ENCODE peak calls at places on chromosomes 11 and 22, in six cellular contexts. One of them, this sample, is unnamed. For H3K4me1, the result is how much of the 10 kb centered on the place peaks cover.

GRCh38 chr22:46537946-46538815 is 761 bp upstream of the CELSR1 start:
- DNase-seq in heart left ventricle: no peak
- DNase-seq in adrenal gland: no peak
- DNase-seq in psoas muscle: no peak
- DNase-seq in vagina: no peak
- DNase-seq in adipocyte: peak
- DNase-seq in this sample: no peak

GRCh38 chr11:60988658-60989057 is 17.2 kb downstream of the CD6 start:
- DNase-seq in psoas muscle: no peak
- DNase-seq in adrenal gland: no peak
- DNase-seq in vagina: no peak
- DNase-seq in adipocyte: no peak
- DNase-seq in heart left ventricle: no peak
- DNase-seq in this sample: no peak

GRCh38 chr11:114368918-114369680 is 31.2 kb downstream of the C11orf71 start:
- DNase-seq in adrenal gland: no peak
- DNase-seq in heart left ventricle: no peak
- DNase-seq in adipocyte: no peak
- DNase-seq in vagina: no peak
- DNase-seq in psoas muscle: no peak
- DNase-seq in this sample: no peak

GRCh38 chr22:40472579-40472978 is 102.2 kb downstream of the SGSM3 start:
- DNase-seq in adrenal gland: no peak
- DNase-seq in adipocyte: no peak
- DNase-seq in vagina: no peak
- DNase-seq in heart left ventricle: no peak
- DNase-seq in psoas muscle: no peak
- DNase-seq in this sample: no peak

GRCh38 chr11:72309074-72309598 is 65.2 kb upstream of the PHOX2A start:
- DNase-seq in adrenal gland: no peak
- DNase-seq in heart left ventricle: no peak
- DNase-seq in adipocyte: no peak
- DNase-seq in vagina: no peak
- DNase-seq in psoas muscle: no peak
- DNase-seq in this sample: no peak

GRCh38 chr11:44766112-44766971 is 39.6 kb downstream of the TSPAN18 start:
- DNase-seq in psoas muscle: peak
- DNase-seq in adrenal gland: peak
- DNase-seq in vagina: no peak
- DNase-seq in heart left ventricle: peak
- DNase-seq in adipocyte: peak
- DNase-seq in this sample: no peak

GRCh38 chr11:61106906-61107470 is 4.7 kb downstream of the CD5 start:
- DNase-seq in adrenal gland: no peak
- DNase-seq in psoas muscle: no peak
- DNase-seq in vagina: no peak
- DNase-seq in heart left ventricle: no peak
- DNase-seq in adipocyte: no peak
- DNase-seq in this sample: no peak

GRCh38 chr11:96002754-96003290 is 78.9 kb upstream of the MTMR2 start:
- DNase-seq in psoas muscle: no peak
- DNase-seq in heart left ventricle: no peak
- DNase-seq in vagina: no peak
- DNase-seq in adipocyte: no peak
- DNase-seq in adrenal gland: no peak
- DNase-seq in this sample: no peak

GRCh38 chr11:106875013-106875412 is 143.3 kb downstream of the GUCY1A2 start:
- DNase-seq in vagina: no peak
- DNase-seq in adipocyte: peak
- DNase-seq in adrenal gland: no peak
- DNase-seq in psoas muscle: no peak
- DNase-seq in heart left ventricle: no peak
- DNase-seq in this sample: no peak

GRCh38 chr11:134527382-134528243 is 115.6 kb upstream of the B3GAT1 start:
- DNase-seq in vagina: no peak
- DNase-seq in psoas muscle: no peak
- DNase-seq in adipocyte: no peak
- DNase-seq in adrenal gland: peak
- DNase-seq in heart left ventricle: no peak
- DNase-seq in this sample: peak

GRCh38 chr11:6925636-6926207 is 504 bp upstream of the ZNF215 start:
- DNase-seq in adrenal gland: no peak
- DNase-seq in adipocyte: peak
- DNase-seq in vagina: no peak
- DNase-seq in psoas muscle: no peak
- DNase-seq in heart left ventricle: no peak
- DNase-seq in this sample: no peak

GRCh38 chr22:40176921-40177737 is 596 bp upstream of the TNRC6B start:
- DNase-seq in heart left ventricle: no peak
- DNase-seq in adipocyte: peak
- DNase-seq in psoas muscle: peak
- DNase-seq in adrenal gland: peak
- DNase-seq in vagina: no peak
- DNase-seq in this sample: no peak

GRCh38 chr11:98227266-98227665 is 793.5 kb upstream of the CNTN5 start:
- DNase-seq in vagina: no peak
- DNase-seq in psoas muscle: no peak
- DNase-seq in adrenal gland: no peak
- DNase-seq in adipocyte: no peak
- DNase-seq in heart left ventricle: no peak
- DNase-seq in this sample: no peak

GRCh38 chr11:75760710-75761493 is 7.7 kb upstream of the DGAT2 start:
- DNase-seq in adipocyte: peak
- DNase-seq in psoas muscle: no peak
- DNase-seq in heart left ventricle: no peak
- DNase-seq in adrenal gland: no peak
- DNase-seq in vagina: no peak
- DNase-seq in this sample: no peak

GRCh38 chr11:73269353-73270088 is 2.6 kb upstream of the P2RY6 start:
- DNase-seq in adrenal gland: peak
- DNase-seq in adipocyte: no peak
- DNase-seq in vagina: no peak
- DNase-seq in heart left ventricle: no peak
- DNase-seq in psoas muscle: no peak
- DNase-seq in this sample: peak

GRCh38 chr11:10796191-10796590 is 12.5 kb downstream of the EIF4G2 start:
- DNase-seq in psoas muscle: no peak
- DNase-seq in adipocyte: no peak
- DNase-seq in adrenal gland: no peak
- DNase-seq in vagina: no peak
- DNase-seq in heart left ventricle: no peak
- DNase-seq in this sample: no peak

GRCh38 chr22:36860821-36861659 is at the start of gene NCF4:
- DNase-seq in adipocyte: no peak
- DNase-seq in vagina: no peak
- DNase-seq in heart left ventricle: peak
- DNase-seq in adrenal gland: peak
- DNase-seq in psoas muscle: peak
- DNase-seq in this sample: peak

GRCh38 chr11:2694995-2695939 is 4.5 kb downstream of the KCNQ1OT1 start:
- DNase-seq in psoas muscle: no peak
- DNase-seq in heart left ventricle: peak
- DNase-seq in vagina: no peak
- DNase-seq in adipocyte: no peak
- DNase-seq in adrenal gland: no peak
- DNase-seq in this sample: peak

GRCh38 chr11:57095417-57095816 is 86.3 kb upstream of the LRRC55 start:
- DNase-seq in psoas muscle: no peak
- DNase-seq in adipocyte: no peak
- DNase-seq in heart left ventricle: no peak
- DNase-seq in vagina: no peak
- DNase-seq in adrenal gland: no peak
- DNase-seq in this sample: no peak

GRCh38 chr11:119205574-119206511 is at the start of gene CBL:
- DNase-seq in heart left ventricle: peak
- DNase-seq in adrenal gland: peak
- DNase-seq in psoas muscle: peak
- DNase-seq in adipocyte: peak
- DNase-seq in vagina: no peak
- DNase-seq in this sample: peak

GRCh38 chr11:64078294-64078693 is 42.6 kb downstream of the FLRT1 start:
- DNase-seq in vagina: no peak
- DNase-seq in psoas muscle: no peak
- DNase-seq in adrenal gland: no peak
- DNase-seq in heart left ventricle: no peak
- DNase-seq in adipocyte: no peak
- DNase-seq in this sample: no peak

GRCh38 chr11:44097821-44098220 is 2.3 kb downstream of the EXT2 start:
- DNase-seq in adrenal gland: no peak
- DNase-seq in adipocyte: no peak
- DNase-seq in vagina: no peak
- DNase-seq in psoas muscle: no peak
- DNase-seq in heart left ventricle: no peak
- DNase-seq in this sample: no peak

GRCh38 chr11:8108430-8108829 is 27.4 kb downstream of the TUB start:
- DNase-seq in psoas muscle: no peak
- DNase-seq in vagina: no peak
- DNase-seq in adipocyte: no peak
- DNase-seq in heart left ventricle: no peak
- DNase-seq in adrenal gland: no peak
- DNase-seq in this sample: no peak

GRCh38 chr22:19275919-19276600 is 15.5 kb downstream of the CLTCL1 start:
- DNase-seq in adipocyte: no peak
- DNase-seq in adrenal gland: peak
- DNase-seq in psoas muscle: no peak
- DNase-seq in vagina: no peak
- DNase-seq in heart left ventricle: no peak
- DNase-seq in this sample: no peak

GRCh38 chr11:134951305-134951700 is 539.3 kb upstream of the B3GAT1 start:
- DNase-seq in heart left ventricle: no peak
- DNase-seq in psoas muscle: peak
- DNase-seq in adipocyte: peak
- DNase-seq in adrenal gland: no peak
- DNase-seq in vagina: no peak
- DNase-seq in this sample: no peak

GRCh38 chr22:45072322-45072903 is 62.6 kb upstream of the PHF21B start:
- DNase-seq in adipocyte: peak
- DNase-seq in adrenal gland: peak
- DNase-seq in vagina: no peak
- DNase-seq in heart left ventricle: no peak
- DNase-seq in psoas muscle: no peak
- DNase-seq in this sample: no peak

GRCh38 chr22:42962295-42963230 is 52.4 kb downstream of the PACSIN2 start:
- DNase-seq in vagina: no peak
- DNase-seq in psoas muscle: no peak
- DNase-seq in adipocyte: peak
- DNase-seq in adrenal gland: no peak
- DNase-seq in heart left ventricle: no peak
- DNase-seq in this sample: no peak
- H3K4me1 ChIP-seq in vagina: half or more
- H3K4me1 ChIP-seq in psoas muscle: half or more
- H3K4me1 ChIP-seq in adipocyte: under half
- H3K4me1 ChIP-seq in adrenal gland: half or more
- H3K4me1 ChIP-seq in heart left ventricle: under half
- H3K4me1 ChIP-seq in this sample: under half

DNA sequence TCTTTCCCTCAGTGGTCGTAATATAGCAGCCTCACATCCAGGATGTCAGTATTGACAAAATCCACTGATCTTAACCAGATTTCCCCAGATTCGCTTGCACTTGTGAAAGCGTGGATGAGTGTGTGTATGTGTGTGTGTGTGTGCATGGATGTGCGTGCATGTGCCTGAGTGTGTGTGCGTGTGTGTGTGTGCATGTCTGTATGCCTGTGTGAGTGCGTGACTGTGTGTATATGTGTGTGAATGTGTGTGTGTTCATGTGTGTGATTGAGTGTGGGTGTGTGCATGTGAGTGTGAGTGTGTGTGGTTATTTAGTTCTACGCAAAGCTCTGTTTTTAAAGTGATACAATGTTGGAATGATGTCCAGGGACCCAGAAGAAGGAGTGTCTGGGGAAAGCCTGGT is 723.2 kb downstream of the BRD1 start:
- DNase-seq in adrenal gland: no peak
- DNase-seq in vagina: no peak
- DNase-seq in adipocyte: no peak
- DNase-seq in psoas muscle: no peak
- DNase-seq in heart left ventricle: no peak
- DNase-seq in this sample: no peak
- H3K4me1 ChIP-seq in adrenal gland: under half
- H3K4me1 ChIP-seq in vagina: under half
- H3K4me1 ChIP-seq in adipocyte: under half
- H3K4me1 ChIP-seq in psoas muscle: under half
- H3K4me1 ChIP-seq in heart left ventricle: under half
- H3K4me1 ChIP-seq in this sample: under half

DNA sequence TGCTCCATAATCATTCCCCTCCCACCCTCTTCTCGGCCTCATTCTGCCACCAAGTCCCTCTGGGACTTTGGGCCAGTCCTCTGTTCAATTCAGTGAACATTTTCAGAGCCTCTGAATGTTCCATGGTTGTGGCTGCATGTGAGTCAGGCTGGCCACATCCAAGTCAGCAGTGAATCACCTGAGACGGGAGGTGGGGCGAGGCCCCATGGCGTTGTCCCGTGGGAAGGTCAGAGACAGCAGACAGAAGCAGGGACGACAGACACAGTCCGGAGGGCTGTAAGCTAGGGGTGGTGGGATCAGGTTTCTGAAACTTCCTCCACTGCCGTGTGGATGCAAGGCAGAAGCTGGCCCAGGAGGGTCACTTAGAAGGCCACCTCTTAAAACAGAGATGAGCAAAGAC is 324.8 kb downstream of the MN1 start:
- DNase-seq in heart left ventricle: no peak
- DNase-seq in adipocyte: peak
- DNase-seq in vagina: no peak
- DNase-seq in adrenal gland: peak
- DNase-seq in psoas muscle: no peak
- DNase-seq in this sample: no peak
- H3K4me1 ChIP-seq in heart left ventricle: under half
- H3K4me1 ChIP-seq in adipocyte: under half
- H3K4me1 ChIP-seq in vagina: under half
- H3K4me1 ChIP-seq in adrenal gland: under half
- H3K4me1 ChIP-seq in psoas muscle: under half
- H3K4me1 ChIP-seq in this sample: under half

GRCh38 chr11:78211565-78211964 is 22.8 kb downstream of the USP35 start:
- DNase-seq in adrenal gland: no peak
- DNase-seq in psoas muscle: no peak
- DNase-seq in heart left ventricle: no peak
- DNase-seq in adipocyte: no peak
- DNase-seq in vagina: no peak
- DNase-seq in this sample: no peak
- H3K4me1 ChIP-seq in adrenal gland: under half
- H3K4me1 ChIP-seq in psoas muscle: under half
- H3K4me1 ChIP-seq in heart left ventricle: under half
- H3K4me1 ChIP-seq in adipocyte: under half
- H3K4me1 ChIP-seq in vagina: under half
- H3K4me1 ChIP-seq in this sample: under half

This sample was measured in sigmoid colon.